ENCODE peak calls at places on chromosomes 12 and 14, in five cellular contexts. A is esophagus squamous epithelium, O is RPMI8226, T is posterior vena cava, Z is hepatocyte. L is an unnamed sample.
A peak's percentile ranks its signal among the peaks of the same experiment; 100 is the strongest.

GRCh38 chr14:23245282-23245681 is 7.5 kb downstream of the RNF212B start:
- DNase-seq in A (no peak), O (no peak), T (no peak), Z (peak; percentile 30), L (no peak)

GRCh38 chr12:90065301-90065801 is 356.7 kb upstream of the ATP2B1 start:
- DNase-seq in A (no peak), O (no peak), T (no peak), Z (no peak), L (no peak)

GRCh38 chr12:16756833-16757552 is 151.0 kb upstream of the LMO3 start:
- DNase-seq in A (no peak), O (no peak), T (no peak), Z (no peak), L (no peak)

GRCh38 chr14:78029471-78030372 is 140.5 kb upstream of the NRXN3 start:
- DNase-seq in A (no peak), O (no peak), T (no peak), Z (no peak), L (no peak)

GRCh38 chr14:37585971-37586759 is 8.9 kb downstream of the FOXA1 start:
- DNase-seq in A (no peak), O (no peak), T (no peak), Z (no peak), L (no peak)

GRCh38 chr14:63423889-63424288 is 105.2 kb upstream of the GPHB5 start:
- DNase-seq in A (no peak), O (no peak), T (no peak), Z (no peak), L (no peak)

GRCh38 chr12:7642876-7643309 is 22.8 kb downstream of the APOBEC1 start:
- DNase-seq in A (no peak), O (peak; percentile 51), T (no peak), Z (no peak), L (no peak)

GRCh38 chr12:32595251-32595650 is 83.8 kb upstream of the DNM1L start:
- DNase-seq in A (no peak), O (no peak), T (no peak), Z (peak; percentile 17), L (no peak)

GRCh38 chr14:93105362-93105761 is 10.4 kb downstream of the ITPK1 start:
- DNase-seq in A (no peak), O (no peak), T (no peak), Z (no peak), L (no peak)

GRCh38 chr12:34599530-34600513 is 577.5 kb downstream of the ALG10 start:
- DNase-seq in A (no peak), O (no peak), T (peak; percentile 50), Z (no peak), L (no peak)

GRCh38 chr12:12822886-12823285 is 9.7 kb downstream of the DDX47 start:
- DNase-seq in A (no peak), O (no peak), T (no peak), Z (no peak), L (no peak)

GRCh38 chr12:5335059-5335458 is 96.8 kb upstream of the NTF3 start:
- DNase-seq in A (no peak), O (no peak), T (no peak), Z (no peak), L (no peak)

GRCh38 chr12:104201238-104202001 is 14.2 kb upstream of the TXNRD1 start:
- DNase-seq in A (no peak), O (peak; percentile 44), T (no peak), Z (peak; percentile 58), L (no peak)

GRCh38 chr12:43758247-43758727 is 303 bp downstream of the PUS7L start:
- DNase-seq in A (no peak), O (peak; percentile 34), T (no peak), Z (peak; percentile 54), L (no peak)